ENCODE peak calls at places on chromosomes 11 and 22, in four cellular contexts. K is WTC11, S is heart right ventricle, P is Right ventricle myocardium inferior. Y is an unnamed sample.

GRCh38 chr22:46803031-46803880 is 40.8 kb downstream of the TBC1D22A start:
- DNase-seq in K (peak; percentile 77), S (peak; percentile 56), P (peak; percentile 89), Y (no peak)

GRCh38 chr11:57903441-57904123 is 120.1 kb upstream of the OR9Q1 start:
- DNase-seq in K (no peak), S (peak; percentile 24), P (no peak), Y (no peak)

GRCh38 chr11:100849009-100849913 is 162.2 kb downstream of the ARHGAP42 start:
- DNase-seq in K (no peak), S (no peak), P (no peak), Y (no peak)

GRCh38 chr11:33531743-33532181 is 168.9 kb downstream of the C11orf91 start:
- DNase-seq in K (no peak), S (no peak), P (no peak), Y (no peak)

GRCh38 chr22:42743501-42743991 is 22.9 kb upstream of the A4GALT start:
- DNase-seq in K (no peak), S (peak; percentile 91), P (peak; percentile 94), Y (no peak)

GRCh38 chr11:60788401-60789110 is 3.4 kb downstream of the MS4A10 start:
- DNase-seq in K (no peak), S (no peak), P (no peak), Y (no peak)

GRCh38 chr11:29279716-29280115 is 737.1 kb downstream of the KCNA4 start:
- DNase-seq in K (no peak), S (no peak), P (no peak), Y (no peak)

GRCh38 chr11:14124886-14125285 is 162.4 kb downstream of the SPON1 start:
- DNase-seq in K (no peak), S (no peak), P (no peak), Y (peak; percentile 95)

GRCh38 chr11:2398664-2399355 is 1.7 kb upstream of the TSSC4 start:
- DNase-seq in K (no peak), S (no peak), P (no peak), Y (no peak)

Y was measured in cerebellar nuclear complex.